ENCODE peak calls at places on chromosomes 6 and 20, in six cellular contexts. N is hepatocyte, S is heart left ventricle, J is fibroblast of pulmonary artery, D is ovary, O is IMR-90. P is an unnamed sample.

GRCh38 chr6:130853555-130854183 is 26.5 kb downstream of the SMLR1 start:
- DNase-seq in N (peak), S (no peak), J (no peak), D (no peak), O (peak), P (no peak)

GRCh38 chr6:99745651-99746050 is 139.0 kb downstream of the PRDM13 start:
- DNase-seq in N (no peak), S (no peak), J (peak), D (no peak), O (no peak), P (no peak)

GRCh38 chr20:43717616-43717995 is 9.2 kb downstream of the GTSF1L start:
- DNase-seq in N (no peak), S (no peak), J (no peak), D (no peak), O (no peak), P (no peak)

GRCh38 chr6:77015350-77015749 is 447.9 kb downstream of the HTR1B start:
- DNase-seq in N (peak), S (no peak), J (peak), D (no peak), O (peak), P (no peak)

GRCh38 chr20:3705491-3705969 is 6.9 kb downstream of the SIGLEC1 start:
- DNase-seq in N (no peak), S (no peak), J (no peak), D (no peak), O (no peak), P (no peak)

GRCh38 chr6:15441215-15441868 is 195.5 kb downstream of the JARID2 start:
- DNase-seq in N (peak), S (peak), J (peak), D (no peak), O (peak), P (no peak)

GRCh38 chr6:157912326-157912725 is 69.3 kb upstream of the SYNJ2 start:
- DNase-seq in N (peak), S (no peak), J (peak), D (no peak), O (peak), P (no peak)

GRCh38 chr6:33161354-33162320 is 30.6 kb downstream of the COL11A2 start:
- DNase-seq in N (peak), S (peak), J (peak), D (peak), O (peak), P (peak)

GRCh38 chr20:51339721-51340450 is 202.6 kb downstream of the NFATC2 start:
- DNase-seq in N (no peak), S (no peak), J (no peak), D (no peak), O (no peak), P (no peak)

GRCh38 chr6:140393665-140394064 is 1019.2 kb upstream of the CITED2 start:
- DNase-seq in N (no peak), S (no peak), J (peak), D (no peak), O (peak), P (no peak)

DNA sequence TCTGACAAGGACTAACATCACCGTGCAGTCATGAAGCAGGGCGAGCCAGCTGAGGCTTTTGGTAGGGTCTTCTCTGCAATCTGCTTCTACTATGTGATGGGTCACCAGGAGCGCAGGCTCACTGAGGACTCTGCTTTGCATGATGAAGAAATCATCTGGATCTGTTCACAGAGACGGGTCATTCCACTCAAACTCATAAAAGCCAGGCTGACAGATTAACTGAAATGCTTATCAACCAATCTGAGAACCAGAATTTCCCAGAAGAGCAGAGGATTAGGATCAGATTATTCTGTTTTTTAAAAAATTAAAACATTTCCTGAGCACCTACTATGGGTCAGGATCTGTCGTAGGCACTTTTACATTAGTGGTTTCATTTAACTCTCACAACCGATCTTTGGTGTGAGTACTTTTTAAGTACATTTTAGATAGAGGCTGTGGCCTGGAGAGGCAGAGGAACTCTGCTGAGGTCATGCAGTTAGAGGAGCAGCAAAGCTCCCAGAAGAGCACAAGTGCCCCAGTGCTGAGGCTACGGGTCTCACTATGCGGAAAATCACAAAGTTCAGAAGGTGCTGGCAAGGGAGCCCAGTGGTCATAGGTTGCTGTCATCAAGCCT is 109.1 kb downstream of the BACH2 start:
- DNase-seq in N (no peak), S (no peak), J (no peak), D (no peak), O (no peak), P (no peak)
- H3K4me3 ChIP-seq in N (no peak), S (no peak), J (no peak), D (no peak), O (no peak), P (no peak)

GRCh38 chr20:32761417-32761830 is 761 bp upstream of the DNMT3B start:
- DNase-seq in N (no peak), S (no peak), J (no peak), D (no peak), O (no peak), P (no peak)
- H3K4me3 ChIP-seq in N (peak), S (peak), J (peak), D (peak), O (no peak), P (peak)

GRCh38 chr6:85579581-85579980 is 14.1 kb downstream of the SNX14 start:
- DNase-seq in N (peak), S (no peak), J (no peak), D (no peak), O (no peak), P (no peak)

GRCh38 chr6:85576479-85576878 is 17.2 kb downstream of the SNX14 start:
- DNase-seq in N (no peak), S (no peak), J (peak), D (no peak), O (no peak), P (no peak)

GRCh38 chr6:85580104-85580877 is 13.4 kb downstream of the SNX14 start:
- DNase-seq in N (peak), S (no peak), J (no peak), D (no peak), O (peak), P (no peak)

GRCh38 chr6:85569323-85569722 is 24.3 kb downstream of the SNX14 start:
- DNase-seq in N (no peak), S (no peak), J (peak), D (no peak), O (peak), P (no peak)

GRCh38 chr6:85574932-85575598 is 18.6 kb downstream of the SNX14 start:
- DNase-seq in N (peak), S (no peak), J (peak), D (no peak), O (peak), P (no peak)
- H3K4me3 ChIP-seq in N (no peak), S (no peak), J (no peak), D (no peak), O (no peak), P (no peak)

GRCh38 chr20:37576911-37577310 is 49.2 kb upstream of the BLCAP start:
- DNase-seq in N (no peak), S (no peak), J (no peak), D (no peak), O (no peak), P (no peak)

GRCh38 chr20:37577972-37578371 is 50.3 kb upstream of the BLCAP start:
- DNase-seq in N (no peak), S (no peak), J (no peak), D (no peak), O (no peak), P (no peak)

GRCh38 chr20:37581246-37581645 is 53.6 kb upstream of the BLCAP start:
- DNase-seq in N (no peak), S (no peak), J (no peak), D (no peak), O (no peak), P (no peak)

GRCh38 chr20:37579091-37579490 is 51.4 kb upstream of the BLCAP start:
- DNase-seq in N (no peak), S (no peak), J (no peak), D (no peak), O (no peak), P (no peak)

GRCh38 chr20:37580069-37580468 is 52.4 kb upstream of the BLCAP start:
- DNase-seq in N (no peak), S (no peak), J (no peak), D (no peak), O (no peak), P (no peak)
- H3K4me3 ChIP-seq in N (no peak), S (no peak), J (no peak), D (no peak), O (no peak), P (no peak)

DNA sequence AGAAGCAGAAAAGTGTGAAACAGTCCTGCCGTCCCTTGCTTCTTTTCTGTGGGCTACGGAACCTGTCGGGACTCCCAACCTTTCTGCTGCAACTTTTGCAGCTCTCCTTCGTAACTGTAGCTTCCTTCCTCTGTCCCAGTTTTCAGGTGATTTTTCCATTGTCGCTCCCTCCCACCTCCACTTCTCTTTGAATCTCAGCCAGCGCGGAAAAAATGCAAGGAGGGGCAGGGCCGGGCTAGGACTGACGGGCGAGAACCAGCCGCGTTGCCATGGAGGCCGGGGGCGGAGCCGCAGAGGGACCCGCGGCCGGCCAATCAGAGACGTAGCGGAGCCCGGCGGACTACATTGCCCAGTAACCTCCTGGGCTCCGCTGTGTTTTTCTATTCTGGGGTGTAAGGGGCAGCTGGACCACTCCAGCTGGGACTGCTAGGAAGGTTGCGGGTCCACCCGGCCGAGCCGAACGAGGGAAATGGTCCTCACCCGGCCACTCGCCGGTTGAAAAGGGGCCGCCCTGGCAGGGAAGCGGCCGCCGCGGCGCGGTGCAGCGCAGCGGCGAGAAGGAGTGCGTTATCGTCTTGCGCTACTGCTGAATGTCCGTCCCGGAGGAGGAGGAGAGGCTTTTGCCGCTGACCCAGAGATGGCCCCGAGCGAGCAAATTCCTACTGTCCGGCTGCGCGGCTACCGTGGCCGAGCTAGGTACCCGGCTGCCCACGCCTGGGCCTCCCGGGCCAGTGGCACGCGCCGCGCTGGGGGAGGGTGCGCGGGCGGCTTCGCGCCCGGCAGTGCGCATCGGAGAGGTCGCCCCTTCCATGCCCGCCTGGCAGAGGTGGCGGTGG is at the start of the genes CYP39A1 and SLC25A27:
- DNase-seq in N (peak), S (peak), J (peak), D (peak), O (peak), P (peak)
- H3K4me3 ChIP-seq in N (peak), S (peak), J (peak), D (peak), O (peak), P (peak)